ENCODE peak calls at places on chromosomes 5 and 9, in ten cellular contexts. E is brain microvascular endothelial cell; X is tibial artery; Q is small intestine; F is T1000; R is AG04450; A is hippocampal formation; T is activated naive CD4-positive, alpha-beta T cell; O is Panc1; Z is stimulated activated CD4-positive, alpha-beta T cell treated with anti-CD3 and anti-CD28 coated beads, Interleukin-1b, Interleukin-23, amount 100 ng/mL, for 1 hour. G is an unnamed sample.

GRCh38 chr5:14172149-14172795 is 29.1 kb downstream of the TRIO start:
- DNase-seq in E (no peak), O (no peak), R (no peak), T (no peak), X (no peak), Z (no peak), Q (no peak), A (no peak), F (no peak), G (no peak)

GRCh38 chr5:131441184-131441583 is 177.3 kb downstream of the CDC42SE2 start:
- DNase-seq in O (no peak), Z (no peak), F (no peak), A (no peak), T (no peak), X (no peak), R (no peak), Q (no peak), E (no peak), G (no peak)

GRCh38 chr5:54703091-54703490 is 185.5 kb downstream of the SNX18 start:
- DNase-seq in R (peak), X (peak), A (no peak), Q (peak), F (no peak), O (no peak), Z (no peak), E (peak), T (no peak), G (no peak)

GRCh38 chr5:179290681-179291540 is 54.4 kb downstream of the ADAMTS2 start:
- DNase-seq in O (no peak), X (peak), E (no peak), R (no peak), A (no peak), Q (no peak), F (no peak), T (no peak), Z (no peak), G (no peak)

GRCh38 chr5:96427823-96428222 is 5.2 kb downstream of the PCSK1 start:
- DNase-seq in Z (no peak), A (no peak), E (peak), R (no peak), X (no peak), O (no peak), T (no peak), F (no peak), Q (no peak), G (no peak)

GRCh38 chr5:146334074-146334533 is 4.5 kb upstream of the POU4F3 start:
- DNase-seq in O (no peak), R (no peak), T (no peak), F (no peak), Z (no peak), Q (no peak), A (no peak), E (no peak), X (no peak), G (no peak)

GRCh38 chr5:17813214-17813613 is 179.0 kb downstream of the TAF11L14 start:
- DNase-seq in E (no peak), T (no peak), O (no peak), Q (no peak), F (no peak), R (no peak), X (no peak), A (no peak), Z (no peak), G (no peak)

GRCh38 chr9:129069128-129069824 is 11.6 kb upstream of the DOLPP1 start:
- DNase-seq in Z (no peak), R (no peak), E (no peak), Q (peak), A (peak), X (peak), F (no peak), T (no peak), O (no peak), G (peak)

GRCh38 chr9:99821187-99822095 is at the start of gene NR4A3:
- DNase-seq in O (peak), Q (peak), E (peak), A (peak), T (peak), Z (peak), R (peak), F (peak), X (peak), G (peak)

GRCh38 chr5:14337603-14338002 is 194.5 kb downstream of the TRIO start:
- DNase-seq in Z (no peak), A (no peak), E (no peak), F (no peak), Q (no peak), R (no peak), O (no peak), T (no peak), X (peak), G (no peak)

GRCh38 chr9:114914139-114914538 is 16.3 kb downstream of the TNFSF8 start:
- DNase-seq in Q (no peak), O (no peak), E (no peak), A (no peak), T (no peak), R (no peak), Z (no peak), X (no peak), F (no peak), G (no peak)

G was measured in GM10248.